ENCODE peak calls at places on chromosomes 7 and 10, in four cellular contexts. One of them, this sample, is unnamed.
A peak's percentile ranks its signal among the peaks of the same experiment; 100 is the strongest.

GRCh38 chr7:157188091-157188665 is 49.5 kb downstream of the UBE3C start:
- DNase-seq in stomach: no peak
- DNase-seq in gastrocnemius medialis: no peak
- DNase-seq in transverse colon: no peak
- DNase-seq in this sample: no peak

GRCh38 chr10:104056619-104057273 is 28.9 kb downstream of the COL17A1 start:
- DNase-seq in stomach: no peak
- DNase-seq in gastrocnemius medialis: no peak
- DNase-seq in transverse colon: no peak
- DNase-seq in this sample: no peak

GRCh38 chr10:3755440-3756359 is 29.3 kb downstream of the KLF6 start:
- DNase-seq in stomach: no peak
- DNase-seq in gastrocnemius medialis: no peak
- DNase-seq in transverse colon: no peak
- DNase-seq in this sample: no peak

GRCh38 chr7:130063036-130063435 is 7.3 kb upstream of the KLHDC10 start:
- DNase-seq in stomach: peak; percentile 50
- DNase-seq in gastrocnemius medialis: no peak
- DNase-seq in transverse colon: peak; percentile 54
- DNase-seq in this sample: peak; percentile 17

GRCh38 chr10:44587488-44588140 is 202.7 kb upstream of the CXCL12 start:
- DNase-seq in stomach: no peak
- DNase-seq in gastrocnemius medialis: no peak
- DNase-seq in transverse colon: no peak
- DNase-seq in this sample: no peak

GRCh38 chr10:35600193-35600592 is 4.9 kb upstream of the GJD4 start:
- DNase-seq in stomach: no peak
- DNase-seq in gastrocnemius medialis: no peak
- DNase-seq in transverse colon: no peak
- DNase-seq in this sample: no peak

GRCh38 chr10:28317735-28318134 is 14.9 kb upstream of the MPP7 start:
- DNase-seq in stomach: no peak
- DNase-seq in gastrocnemius medialis: no peak
- DNase-seq in transverse colon: no peak
- DNase-seq in this sample: no peak

GRCh38 chr7:122199171-122199570 is 55.1 kb upstream of the AASS start:
- DNase-seq in stomach: no peak
- DNase-seq in gastrocnemius medialis: no peak
- DNase-seq in transverse colon: no peak
- DNase-seq in this sample: no peak

GRCh38 chr10:47049906-47050305 is 138.7 kb downstream of the PTPN20 start:
- DNase-seq in stomach: peak; percentile 5
- DNase-seq in gastrocnemius medialis: no peak
- DNase-seq in transverse colon: no peak
- DNase-seq in this sample: no peak

GRCh38 chr7:17815318-17815717 is 125.0 kb downstream of the SNX13 start:
- DNase-seq in stomach: no peak
- DNase-seq in gastrocnemius medialis: no peak
- DNase-seq in transverse colon: no peak
- DNase-seq in this sample: peak; percentile 11

GRCh38 chr10:133257489-133258065 is 19.1 kb downstream of the ADAM8 start:
- DNase-seq in stomach: peak; percentile 86
- DNase-seq in gastrocnemius medialis: peak; percentile 35
- DNase-seq in transverse colon: peak; percentile 84
- DNase-seq in this sample: peak; percentile 80

GRCh38 chr10:120949511-120950102 is 98.4 kb downstream of the WDR11 start:
- DNase-seq in stomach: no peak
- DNase-seq in gastrocnemius medialis: no peak
- DNase-seq in transverse colon: no peak
- DNase-seq in this sample: no peak

GRCh38 chr10:29130190-29130673 is 158.6 kb upstream of the LYZL1 start:
- DNase-seq in stomach: no peak
- DNase-seq in gastrocnemius medialis: no peak
- DNase-seq in transverse colon: no peak
- DNase-seq in this sample: no peak

GRCh38 chr7:29968683-29969457 is 20.7 kb downstream of the SCRN1 start:
- DNase-seq in stomach: no peak
- DNase-seq in gastrocnemius medialis: no peak
- DNase-seq in transverse colon: no peak
- DNase-seq in this sample: no peak

GRCh38 chr7:158646766-158647474 is 57.7 kb downstream of the NCAPG2 start:
- DNase-seq in stomach: no peak
- DNase-seq in gastrocnemius medialis: no peak
- DNase-seq in transverse colon: peak; percentile 17
- DNase-seq in this sample: no peak

GRCh38 chr10:28991738-28992270 is 297.1 kb upstream of the LYZL1 start:
- DNase-seq in stomach: peak; percentile 42
- DNase-seq in gastrocnemius medialis: no peak
- DNase-seq in transverse colon: peak; percentile 35
- DNase-seq in this sample: peak; percentile 20

GRCh38 chr10:71068811-71069411 is 143.5 kb upstream of the UNC5B start:
- DNase-seq in stomach: no peak
- DNase-seq in gastrocnemius medialis: peak; percentile 67
- DNase-seq in transverse colon: no peak
- DNase-seq in this sample: no peak

GRCh38 chr10:103637855-103638561 is 144.5 kb downstream of the NEURL1 start:
- DNase-seq in stomach: peak; percentile 61
- DNase-seq in gastrocnemius medialis: peak; percentile 53
- DNase-seq in transverse colon: peak; percentile 60
- DNase-seq in this sample: no peak

GRCh38 chr7:45182856-45183710 is 25.5 kb downstream of the RAMP3 start:
- DNase-seq in stomach: no peak
- DNase-seq in gastrocnemius medialis: no peak
- DNase-seq in transverse colon: no peak
- DNase-seq in this sample: no peak

GRCh38 chr7:142459557-142459963 is 201.7 kb upstream of the PRSS58 start:
- DNase-seq in stomach: no peak
- DNase-seq in gastrocnemius medialis: no peak
- DNase-seq in transverse colon: peak; percentile 19
- DNase-seq in this sample: peak; percentile 57

GRCh38 chr7:47233996-47234395 is 347.9 kb downstream of the TNS3 start:
- DNase-seq in stomach: no peak
- DNase-seq in gastrocnemius medialis: no peak
- DNase-seq in transverse colon: no peak
- DNase-seq in this sample: no peak

GRCh38 chr7:2965745-2966270 is 77.9 kb downstream of the CARD11 start:
- DNase-seq in stomach: no peak
- DNase-seq in gastrocnemius medialis: no peak
- DNase-seq in transverse colon: no peak
- DNase-seq in this sample: no peak

GRCh38 chr7:48106906-48107659 is 18.0 kb downstream of the UPP1 start:
- DNase-seq in stomach: no peak
- DNase-seq in gastrocnemius medialis: no peak
- DNase-seq in transverse colon: no peak
- DNase-seq in this sample: no peak

GRCh38 chr7:155222578-155222977 is 75.1 kb upstream of the INSIG1 start:
- DNase-seq in stomach: no peak
- DNase-seq in gastrocnemius medialis: no peak
- DNase-seq in transverse colon: no peak
- DNase-seq in this sample: no peak

GRCh38 chr10:116716381-116716780 is 26.0 kb downstream of the HSPA12A start:
- DNase-seq in stomach: no peak
- DNase-seq in gastrocnemius medialis: no peak
- DNase-seq in transverse colon: no peak
- DNase-seq in this sample: no peak

GRCh38 chr7:31432831-31433340 is 81.0 kb upstream of the ITPRID1 start:
- DNase-seq in stomach: no peak
- DNase-seq in gastrocnemius medialis: no peak
- DNase-seq in transverse colon: no peak
- DNase-seq in this sample: no peak

GRCh38 chr7:76310102-76310957 is 7.9 kb downstream of the HSPB1 start:
- DNase-seq in stomach: no peak
- DNase-seq in gastrocnemius medialis: peak; percentile 60
- DNase-seq in transverse colon: peak; percentile 47
- DNase-seq in this sample: no peak

GRCh38 chr7:52297128-52297527 is 738.3 kb upstream of the POM121L12 start:
- DNase-seq in stomach: no peak
- DNase-seq in gastrocnemius medialis: no peak
- DNase-seq in transverse colon: no peak
- DNase-seq in this sample: no peak

GRCh38 chr10:113454341-113455061 is 98.4 kb upstream of the HABP2 start:
- DNase-seq in stomach: peak; percentile 67
- DNase-seq in gastrocnemius medialis: no peak
- DNase-seq in transverse colon: peak; percentile 46
- DNase-seq in this sample: peak; percentile 55

GRCh38 chr10:35493196-35494118 is 111.7 kb upstream of the GJD4 start:
- DNase-seq in stomach: peak; percentile 52
- DNase-seq in gastrocnemius medialis: peak; percentile 41
- DNase-seq in transverse colon: peak; percentile 38
- DNase-seq in this sample: peak; percentile 54

GRCh38 chr7:963236-964078 is 9.0 kb upstream of the ADAP1 start:
- DNase-seq in stomach: no peak
- DNase-seq in gastrocnemius medialis: no peak
- DNase-seq in transverse colon: no peak
- DNase-seq in this sample: no peak

GRCh38 chr7:6379881-6380280 is 67.9 kb downstream of the DAGLB start:
- DNase-seq in stomach: no peak
- DNase-seq in gastrocnemius medialis: no peak
- DNase-seq in transverse colon: no peak
- DNase-seq in this sample: no peak
- H3K4me1 ChIP-seq in stomach: peaks cover 69% of the 10 kb centered on the region
- H3K4me1 ChIP-seq in gastrocnemius medialis: peaks cover 87% of the 10 kb centered on the region
- H3K4me1 ChIP-seq in transverse colon: peaks cover 93% of the 10 kb centered on the region
- H3K4me1 ChIP-seq in this sample: peaks cover 28% of the 10 kb centered on the region

GRCh38 chr10:88944813-88945212 is 7.8 kb downstream of the ACTA2 start:
- DNase-seq in stomach: no peak
- DNase-seq in gastrocnemius medialis: no peak
- DNase-seq in transverse colon: no peak
- DNase-seq in this sample: no peak
- H3K4me1 ChIP-seq in stomach: no peaks in the 10 kb centered on the region
- H3K4me1 ChIP-seq in gastrocnemius medialis: no peaks in the 10 kb centered on the region
- H3K4me1 ChIP-seq in transverse colon: peaks cover 34% of the 10 kb centered on the region
- H3K4me1 ChIP-seq in this sample: no peaks in the 10 kb centered on the region

DNA sequence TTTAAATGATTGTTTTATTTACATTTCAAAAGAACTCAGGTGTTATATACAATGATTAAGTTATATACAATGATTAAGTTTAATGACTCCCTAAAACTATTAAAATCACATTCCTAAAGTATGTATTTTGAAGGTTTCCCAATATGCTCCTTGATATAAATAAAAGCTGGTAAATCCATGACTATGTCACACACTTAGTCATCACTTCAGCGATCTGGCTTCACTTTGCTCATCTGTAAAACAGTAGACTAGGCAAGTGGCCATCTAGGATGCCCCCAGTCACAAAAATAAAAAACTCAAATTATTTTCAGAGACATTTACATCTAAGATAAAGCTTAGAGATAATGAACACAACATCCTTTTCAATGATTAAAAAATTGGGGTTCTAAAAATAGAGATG is 10.8 kb downstream of the ICA1 start:
- DNase-seq in stomach: no peak
- DNase-seq in gastrocnemius medialis: no peak
- DNase-seq in transverse colon: no peak
- DNase-seq in this sample: no peak
- H3K4me1 ChIP-seq in stomach: no peaks in the 10 kb centered on the region
- H3K4me1 ChIP-seq in gastrocnemius medialis: no peaks in the 10 kb centered on the region
- H3K4me1 ChIP-seq in transverse colon: peaks cover 12% of the 10 kb centered on the region
- H3K4me1 ChIP-seq in this sample: no peaks in the 10 kb centered on the region

DNA sequence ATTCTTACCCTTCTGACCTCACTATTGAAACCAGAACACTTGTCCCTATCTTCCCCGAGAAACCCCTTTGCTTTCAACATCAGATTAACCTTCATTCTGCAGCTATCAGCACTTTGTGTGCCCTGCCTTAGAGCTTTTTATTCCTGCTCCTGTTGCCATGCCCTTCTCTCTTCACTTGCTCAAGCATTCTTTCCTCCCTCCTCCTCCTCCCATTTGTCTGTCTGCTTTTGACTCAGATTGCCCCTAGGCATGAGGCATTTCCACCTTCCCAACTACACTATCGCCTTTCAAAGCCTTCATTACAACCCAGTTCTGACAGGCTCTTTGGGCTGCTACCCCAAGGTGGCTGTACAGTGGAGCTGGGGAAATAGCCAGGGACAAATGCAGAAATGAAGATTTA is 143.3 kb downstream of the SLC25A13 start:
- DNase-seq in stomach: no peak
- DNase-seq in gastrocnemius medialis: no peak
- DNase-seq in transverse colon: no peak
- DNase-seq in this sample: no peak
- H3K4me1 ChIP-seq in stomach: no peaks in the 10 kb centered on the region
- H3K4me1 ChIP-seq in gastrocnemius medialis: no peaks in the 10 kb centered on the region
- H3K4me1 ChIP-seq in transverse colon: no peaks in the 10 kb centered on the region
- H3K4me1 ChIP-seq in this sample: no peaks in the 10 kb centered on the region

DNA sequence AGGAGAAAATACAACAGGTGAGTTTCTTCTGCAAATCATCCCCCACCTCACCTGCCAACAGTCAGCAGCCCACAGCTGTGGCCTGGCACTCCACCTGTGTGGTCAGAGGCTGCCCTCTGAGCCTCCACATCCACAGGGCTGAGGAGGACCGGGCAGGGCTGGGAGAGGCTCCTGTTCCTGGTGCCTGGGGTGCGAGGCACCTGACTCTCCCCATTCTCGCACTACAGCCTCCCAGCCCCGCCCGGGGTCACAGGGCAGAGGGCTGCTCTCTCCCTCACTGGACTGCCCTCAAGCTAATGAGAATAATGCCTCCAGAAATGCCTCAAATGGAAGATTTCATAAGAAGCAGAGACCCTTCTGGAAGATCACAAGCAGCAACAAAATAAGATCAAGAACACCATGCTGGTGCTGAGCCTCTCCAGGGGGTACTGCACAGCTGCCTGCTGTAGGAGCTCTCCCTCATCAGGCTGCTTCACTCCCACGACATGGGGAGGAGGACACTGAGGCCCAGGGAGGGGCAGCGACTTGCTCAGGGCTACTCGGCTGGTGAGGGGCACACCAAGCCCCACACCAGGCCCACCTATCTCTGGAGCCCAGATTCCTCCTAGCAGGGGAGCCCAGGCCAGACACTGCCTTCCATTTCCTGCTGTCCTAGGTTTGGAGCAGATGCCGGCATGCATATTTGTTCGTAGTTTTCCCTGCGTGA is 76.6 kb downstream of the FAM53B start:
- DNase-seq in stomach: no peak
- DNase-seq in gastrocnemius medialis: no peak
- DNase-seq in transverse colon: peak; percentile 47
- DNase-seq in this sample: peak; percentile 72
- H3K4me1 ChIP-seq in stomach: peaks cover 25% of the 10 kb centered on the region
- H3K4me1 ChIP-seq in gastrocnemius medialis: peaks cover 56% of the 10 kb centered on the region
- H3K4me1 ChIP-seq in transverse colon: peaks cover 45% of the 10 kb centered on the region
- H3K4me1 ChIP-seq in this sample: peaks cover 9% of the 10 kb centered on the region

DNA sequence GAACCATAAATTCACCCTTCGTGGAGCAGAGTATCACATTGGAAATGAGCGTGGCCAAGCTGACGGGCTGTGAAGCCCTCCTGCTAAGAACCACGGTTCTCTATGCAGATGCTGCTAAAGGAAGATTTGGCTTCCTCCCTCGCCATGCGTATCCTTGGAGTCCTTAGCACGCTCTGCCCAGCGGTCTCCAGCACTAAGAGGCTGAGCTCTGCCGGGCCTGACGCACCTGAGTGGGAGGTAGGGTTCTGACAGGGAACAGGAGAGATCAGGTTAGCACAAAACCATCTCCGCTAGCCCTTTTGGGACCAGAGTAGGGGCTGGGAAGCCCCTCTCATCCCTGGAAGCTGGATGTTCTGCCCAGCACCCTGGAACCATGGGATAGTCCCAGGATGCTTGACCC is 225.8 kb downstream of the KCNMA1 start:
- DNase-seq in stomach: no peak
- DNase-seq in gastrocnemius medialis: no peak
- DNase-seq in transverse colon: no peak
- DNase-seq in this sample: no peak
- H3K4me1 ChIP-seq in stomach: peaks cover 16% of the 10 kb centered on the region
- H3K4me1 ChIP-seq in gastrocnemius medialis: peaks cover 48% of the 10 kb centered on the region
- H3K4me1 ChIP-seq in transverse colon: peaks cover 39% of the 10 kb centered on the region
- H3K4me1 ChIP-seq in this sample: no peaks in the 10 kb centered on the region

GRCh38 chr10:75429159-75429827 is 2.1 kb upstream of the LRMDA start:
- DNase-seq in stomach: no peak
- DNase-seq in gastrocnemius medialis: no peak
- DNase-seq in transverse colon: no peak
- DNase-seq in this sample: no peak
- H3K4me1 ChIP-seq in stomach: peaks cover 18% of the 10 kb centered on the region
- H3K4me1 ChIP-seq in gastrocnemius medialis: peaks cover 3% of the 10 kb centered on the region
- H3K4me1 ChIP-seq in transverse colon: peaks cover 34% of the 10 kb centered on the region
- H3K4me1 ChIP-seq in this sample: no peaks in the 10 kb centered on the region